ENCODE peak calls at places on chromosome 2, in five cellular contexts. O is HCT116, J is MM.1S, K is PC-3, Y is SK-N-SH. N is an unnamed sample.
A peak's percentile ranks its signal among the peaks of the same experiment; 100 is the strongest.

GRCh38 chr2:231541605-231542509 is 11.6 kb upstream of the NMUR1 start:
- DNase-seq in O (no peak), J (no peak), K (no peak), Y (no peak), N (peak; percentile 80)

GRCh38 chr2:201130524-201131186 is 14.7 kb downstream of the CFLAR start:
- DNase-seq in O (no peak), J (no peak), K (peak; percentile 88), Y (no peak), N (no peak)

GRCh38 chr2:230619471-230619870 is 93.2 kb upstream of the CAB39 start:
- DNase-seq in O (no peak), J (no peak), K (peak; percentile 11), Y (no peak), N (peak; percentile 22)

GRCh38 chr2:120749506-120750431 is 14.1 kb downstream of the GLI2 start:
- DNase-seq in O (no peak), J (no peak), K (no peak), Y (no peak), N (peak; percentile 61)

GRCh38 chr2:97932975-97933662 is 62.6 kb downstream of the TMEM131 start:
- DNase-seq in O (no peak), J (peak; percentile 36), K (no peak), Y (no peak), N (no peak)

GRCh38 chr2:144780983-144781382 is 261.1 kb upstream of the ZEB2 start:
- DNase-seq in O (no peak), J (no peak), K (no peak), Y (no peak), N (no peak)

GRCh38 chr2:88216641-88217040 is 46.5 kb downstream of the THNSL2 start:
- DNase-seq in O (no peak), J (no peak), K (no peak), Y (no peak), N (peak; percentile 40)

GRCh38 chr2:19538411-19538963 is 180.1 kb upstream of the OSR1 start:
- DNase-seq in O (peak; percentile 88), J (no peak), K (peak; percentile 99), Y (no peak), N (no peak)

GRCh38 chr2:25365241-25365640 is 23.5 kb upstream of the DNMT3A start:
- DNase-seq in O (no peak), J (no peak), K (peak; percentile 69), Y (no peak), N (no peak)

GRCh38 chr2:103669579-103669978 is 907.7 kb downstream of the TMEM182 start:
- DNase-seq in O (no peak), J (no peak), K (no peak), Y (no peak), N (no peak)

GRCh38 chr2:130986890-130987493 is 106.3 kb downstream of the FAM168B start:
- DNase-seq in O (no peak), J (no peak), K (no peak), Y (no peak), N (no peak)

GRCh38 chr2:86821306-86821705 is 30.6 kb upstream of the CD8A start:
- DNase-seq in O (no peak), J (no peak), K (no peak), Y (no peak), N (no peak)

GRCh38 chr2:221517362-221518121 is 54.6 kb downstream of the EPHA4 start:
- DNase-seq in O (peak; percentile 8), J (peak; percentile 46), K (peak; percentile 91), Y (no peak), N (no peak)

GRCh38 chr2:10584843-10585475 is 104.8 kb downstream of the NOL10 start:
- DNase-seq in O (no peak), J (no peak), K (peak; percentile 97), Y (no peak), N (no peak)

GRCh38 chr2:105243961-105244360 is 2.4 kb downstream of the GPR45 start:
- DNase-seq in O (no peak), J (no peak), K (no peak), Y (peak; percentile 66), N (peak; percentile 68)

GRCh38 chr2:208948073-208948472 is 475.8 kb upstream of the MAP2 start:
- DNase-seq in O (no peak), J (no peak), K (no peak), Y (no peak), N (no peak)

GRCh38 chr2:176910828-176911227 is 301.8 kb upstream of the HNRNPA3 start:
- DNase-seq in O (no peak), J (no peak), K (no peak), Y (no peak), N (no peak)

GRCh38 chr2:17851731-17852585 is 26.5 kb upstream of the KCNS3 start:
- DNase-seq in O (peak; percentile 51), J (peak; percentile 61), K (peak; percentile 79), Y (peak; percentile 76), N (peak; percentile 85)

GRCh38 chr2:175055993-175056392 is 50.8 kb upstream of the CHN1 start:
- DNase-seq in O (no peak), J (no peak), K (no peak), Y (no peak), N (no peak)

GRCh38 chr2:175057078-175057685 is 52.0 kb upstream of the CHN1 start:
- DNase-seq in O (peak; percentile 57), J (no peak), K (no peak), Y (no peak), N (no peak)

GRCh38 chr2:175049671-175050070 is 44.5 kb upstream of the CHN1 start:
- DNase-seq in O (no peak), J (no peak), K (peak; percentile 19), Y (no peak), N (no peak)

GRCh38 chr2:175054340-175054739 is 49.2 kb upstream of the CHN1 start:
- DNase-seq in O (no peak), J (no peak), K (no peak), Y (no peak), N (no peak)
- TF ChIP-seq EZH2phosphoT487 in O (no peak), J (no peak), K (no peak), Y (no peak), N (no peak)

DNA sequence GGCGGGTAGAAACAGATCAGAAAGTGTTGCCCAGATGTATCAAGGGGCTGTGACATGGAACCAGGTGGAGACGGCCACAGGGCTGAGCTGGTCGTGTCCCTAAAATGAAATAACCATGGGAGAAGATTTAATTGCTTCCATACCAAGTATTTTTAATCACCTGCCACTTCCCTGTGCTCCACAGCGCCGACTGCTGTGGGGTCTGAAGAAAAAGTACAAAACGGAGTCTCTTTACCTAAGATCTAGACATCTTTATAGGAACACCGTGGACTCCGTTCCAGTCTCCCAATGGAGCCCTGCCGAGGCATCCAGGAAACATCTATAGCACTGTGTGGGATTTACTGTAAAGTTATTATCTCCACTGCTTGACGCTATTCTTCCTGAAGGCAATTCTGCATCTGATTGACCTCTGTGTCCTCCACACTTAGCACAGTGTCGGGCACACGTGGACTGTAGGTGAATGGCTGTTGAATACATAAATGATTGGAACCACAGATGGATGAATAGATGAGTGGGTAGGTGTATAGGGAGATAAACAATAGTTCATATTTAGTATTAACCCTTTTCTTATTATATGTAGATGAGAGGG is 21.6 kb upstream of the GYPC start:
- DNase-seq in O (peak; percentile 4), J (peak; percentile 24), K (peak; percentile 33), Y (no peak), N (peak; percentile 48)
- TF ChIP-seq CTCF in O (no peak), J (peak; percentile 65), K (peak; percentile 70), Y (peak; percentile 15), N (peak; percentile 70)

DNA sequence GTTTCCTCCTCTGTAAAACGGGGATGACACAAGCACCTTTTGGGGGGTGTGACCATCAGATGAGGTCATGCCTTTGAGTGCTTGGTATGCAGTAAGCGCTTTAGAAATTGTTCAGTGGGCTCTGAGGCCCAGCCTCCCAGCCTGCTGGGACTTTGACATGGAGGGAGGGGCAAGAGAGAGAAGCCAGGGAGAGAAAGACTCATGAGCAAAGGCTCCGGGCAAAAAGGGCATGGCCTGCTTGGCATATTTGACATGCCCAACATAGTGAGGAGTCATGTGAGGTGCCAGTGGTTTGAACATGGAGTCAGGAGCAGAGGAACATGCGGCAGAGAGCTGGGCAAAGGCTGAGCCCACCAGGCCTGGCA is 14.0 kb downstream of the TNS1 start:
- DNase-seq in O (no peak), J (no peak), K (no peak), Y (no peak), N (no peak)
- H3K9ac ChIP-seq in O (no peak overlapping the region), J (no peak overlapping the region), K (no peak overlapping the region), Y (no peak overlapping the region), N (no peak overlapping the region)

GRCh38 chr2:158101384-158101926 is at the start of gene UPP2:
- DNase-seq in O (no peak), J (no peak), K (no peak), Y (no peak), N (no peak)
- TF ChIP-seq EZH2phosphoT487 in O (no peak), J (no peak), K (no peak), Y (no peak), N (no peak)

DNA sequence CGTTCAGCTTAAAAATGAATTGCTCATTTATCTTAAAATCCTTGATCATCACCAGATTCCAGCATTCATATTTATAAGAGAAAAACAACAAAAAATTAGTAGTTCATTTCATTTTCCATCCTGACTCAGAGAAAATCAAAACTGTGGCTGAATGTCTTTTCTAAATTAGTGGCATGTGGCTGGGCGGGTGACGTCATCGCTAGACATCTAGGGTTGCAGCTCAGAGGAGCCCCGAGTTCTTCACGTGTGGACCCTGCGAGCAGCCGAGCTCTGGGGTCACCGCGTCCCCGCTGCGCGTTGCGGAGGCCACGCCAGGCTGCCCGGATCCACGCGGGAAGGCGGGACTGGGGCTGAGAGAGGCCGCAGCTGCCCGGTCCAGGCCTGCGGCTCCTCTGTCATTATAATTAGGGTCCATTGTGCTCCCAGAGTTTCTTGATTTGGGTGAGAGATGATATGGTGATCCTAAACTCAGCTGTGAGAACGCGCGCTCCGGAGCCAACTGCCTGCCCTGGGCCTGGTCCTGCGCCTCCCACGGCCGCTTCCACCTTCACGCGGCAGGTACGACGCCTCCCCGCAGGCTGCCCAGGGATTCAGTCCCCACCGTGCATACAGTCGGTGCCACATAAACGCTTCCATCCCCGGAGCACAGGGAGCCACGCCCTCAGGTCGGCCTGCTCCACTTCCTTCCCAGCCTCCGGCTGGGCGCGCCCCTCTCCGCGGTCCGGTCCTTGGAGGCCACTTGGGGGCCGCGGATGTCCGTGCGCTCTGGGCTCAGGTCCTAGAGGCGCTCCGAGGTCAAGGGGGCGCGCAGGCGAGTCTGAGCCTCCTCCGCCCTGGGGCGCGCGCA is 56.5 kb downstream of the TMEM18 start:
- DNase-seq in O (no peak), J (no peak), K (no peak), Y (peak; percentile 32), N (no peak)
- TF ChIP-seq CTCF in O (no peak), J (no peak), K (no peak), Y (no peak), N (no peak)

GRCh38 chr2:218645126-218645525 is 14.3 kb downstream of the ZNF142 start:
- DNase-seq in O (no peak), J (no peak), K (peak; percentile 93), Y (no peak), N (no peak)
- H3K9ac ChIP-seq in O (no peak overlapping the region), J (no peak overlapping the region), K (peak overlapping the region; percentile 83), Y (no peak overlapping the region), N (no peak overlapping the region)

DNA sequence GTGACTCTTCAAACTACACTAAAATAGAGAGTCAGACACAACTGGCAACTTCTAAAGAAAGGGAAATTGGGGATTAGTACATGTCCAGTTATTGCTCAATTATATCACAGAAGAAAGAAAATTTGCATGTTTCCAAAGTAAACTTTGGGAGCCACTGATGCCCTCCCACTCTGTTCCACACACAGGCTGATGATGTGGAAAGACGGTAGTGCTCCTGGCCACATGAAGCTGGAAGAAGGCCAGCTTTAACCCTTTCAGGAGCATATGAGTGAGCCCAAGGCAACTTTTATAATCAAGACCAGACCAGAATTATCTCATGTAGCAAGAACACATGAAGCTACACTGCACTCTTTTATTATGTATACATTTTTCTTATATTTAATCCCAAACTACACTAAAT is 141.0 kb downstream of the NR4A2 start:
- DNase-seq in O (no peak), J (no peak), K (no peak), Y (no peak), N (no peak)
- TF ChIP-seq EZH2phosphoT487 in O (no peak), J (no peak), K (no peak), Y (no peak), N (no peak)